ENCODE peak calls at places on chromosomes 11 and 22, in seven cellular contexts. One of them, this sample, is unnamed. For H3K4me1, the result is how much of the 10 kb centered on the place peaks cover.

GRCh38 chr11:67045314-67045713 is 11.3 kb upstream of the RHOD start:
- DNase-seq in naive thymus-derived CD4-positive, alpha-beta T cell: no peak
- DNase-seq in effector memory CD4-positive, alpha-beta T cell: no peak
- DNase-seq in cardiac muscle cell: no peak
- DNase-seq in left ventricle myocardium inferior: no peak
- DNase-seq in heart right ventricle: no peak
- DNase-seq in neural progenitor cell: no peak
- DNase-seq in this sample: no peak

GRCh38 chr11:129211397-129211796 is 19.3 kb upstream of the ARHGAP32 start:
- DNase-seq in naive thymus-derived CD4-positive, alpha-beta T cell: no peak
- DNase-seq in left ventricle myocardium inferior: no peak
- DNase-seq in neural progenitor cell: no peak
- DNase-seq in heart right ventricle: no peak
- DNase-seq in cardiac muscle cell: no peak
- DNase-seq in effector memory CD4-positive, alpha-beta T cell: no peak
- DNase-seq in this sample: no peak

GRCh38 chr11:69985654-69986420 is 92.3 kb upstream of the ANO1 start:
- DNase-seq in effector memory CD4-positive, alpha-beta T cell: no peak
- DNase-seq in left ventricle myocardium inferior: no peak
- DNase-seq in cardiac muscle cell: peak
- DNase-seq in naive thymus-derived CD4-positive, alpha-beta T cell: no peak
- DNase-seq in heart right ventricle: no peak
- DNase-seq in neural progenitor cell: peak
- DNase-seq in this sample: no peak

GRCh38 chr11:1765871-1766718 is 2.4 kb upstream of the CTSD start:
- DNase-seq in cardiac muscle cell: no peak
- DNase-seq in naive thymus-derived CD4-positive, alpha-beta T cell: no peak
- DNase-seq in effector memory CD4-positive, alpha-beta T cell: no peak
- DNase-seq in neural progenitor cell: peak
- DNase-seq in left ventricle myocardium inferior: no peak
- DNase-seq in heart right ventricle: no peak
- DNase-seq in this sample: no peak

GRCh38 chr11:17939542-17939941 is 73.3 kb downstream of the SERGEF start:
- DNase-seq in neural progenitor cell: no peak
- DNase-seq in effector memory CD4-positive, alpha-beta T cell: no peak
- DNase-seq in naive thymus-derived CD4-positive, alpha-beta T cell: no peak
- DNase-seq in cardiac muscle cell: no peak
- DNase-seq in left ventricle myocardium inferior: peak
- DNase-seq in heart right ventricle: no peak
- DNase-seq in this sample: no peak

GRCh38 chr11:88508808-88509581 is 171.5 kb upstream of the CTSC start:
- DNase-seq in neural progenitor cell: peak
- DNase-seq in left ventricle myocardium inferior: peak
- DNase-seq in naive thymus-derived CD4-positive, alpha-beta T cell: peak
- DNase-seq in heart right ventricle: no peak
- DNase-seq in cardiac muscle cell: peak
- DNase-seq in effector memory CD4-positive, alpha-beta T cell: no peak
- DNase-seq in this sample: no peak

GRCh38 chr22:42273855-42274451 is 3.5 kb upstream of the TCF20 start:
- DNase-seq in effector memory CD4-positive, alpha-beta T cell: no peak
- DNase-seq in cardiac muscle cell: peak
- DNase-seq in heart right ventricle: no peak
- DNase-seq in naive thymus-derived CD4-positive, alpha-beta T cell: no peak
- DNase-seq in left ventricle myocardium inferior: no peak
- DNase-seq in neural progenitor cell: peak
- DNase-seq in this sample: no peak

GRCh38 chr11:76735841-76736240 is 47.3 kb upstream of the TSKU start:
- DNase-seq in neural progenitor cell: no peak
- DNase-seq in effector memory CD4-positive, alpha-beta T cell: no peak
- DNase-seq in naive thymus-derived CD4-positive, alpha-beta T cell: no peak
- DNase-seq in left ventricle myocardium inferior: no peak
- DNase-seq in heart right ventricle: no peak
- DNase-seq in cardiac muscle cell: no peak
- DNase-seq in this sample: no peak

GRCh38 chr11:65868907-65869306 is 3.7 kb downstream of the EFEMP2 start:
- DNase-seq in left ventricle myocardium inferior: no peak
- DNase-seq in naive thymus-derived CD4-positive, alpha-beta T cell: no peak
- DNase-seq in effector memory CD4-positive, alpha-beta T cell: no peak
- DNase-seq in cardiac muscle cell: no peak
- DNase-seq in neural progenitor cell: no peak
- DNase-seq in heart right ventricle: no peak
- DNase-seq in this sample: no peak

GRCh38 chr22:44535362-44536095 is 37.5 kb upstream of the RTL6 start:
- DNase-seq in neural progenitor cell: no peak
- DNase-seq in cardiac muscle cell: no peak
- DNase-seq in naive thymus-derived CD4-positive, alpha-beta T cell: no peak
- DNase-seq in left ventricle myocardium inferior: no peak
- DNase-seq in effector memory CD4-positive, alpha-beta T cell: no peak
- DNase-seq in heart right ventricle: no peak
- DNase-seq in this sample: no peak

GRCh38 chr11:18368236-18368635 is 26.1 kb upstream of the LDHA start:
- DNase-seq in naive thymus-derived CD4-positive, alpha-beta T cell: no peak
- DNase-seq in left ventricle myocardium inferior: no peak
- DNase-seq in cardiac muscle cell: no peak
- DNase-seq in neural progenitor cell: no peak
- DNase-seq in effector memory CD4-positive, alpha-beta T cell: no peak
- DNase-seq in heart right ventricle: no peak
- DNase-seq in this sample: no peak

GRCh38 chr11:117490911-117491310 is 163.3 kb downstream of the CEP164 start:
- DNase-seq in naive thymus-derived CD4-positive, alpha-beta T cell: no peak
- DNase-seq in cardiac muscle cell: no peak
- DNase-seq in effector memory CD4-positive, alpha-beta T cell: no peak
- DNase-seq in heart right ventricle: no peak
- DNase-seq in left ventricle myocardium inferior: no peak
- DNase-seq in neural progenitor cell: no peak
- DNase-seq in this sample: no peak

GRCh38 chr11:21142007-21142406 is 472.6 kb downstream of the NELL1 start:
- DNase-seq in neural progenitor cell: peak
- DNase-seq in effector memory CD4-positive, alpha-beta T cell: no peak
- DNase-seq in left ventricle myocardium inferior: no peak
- DNase-seq in cardiac muscle cell: peak
- DNase-seq in naive thymus-derived CD4-positive, alpha-beta T cell: no peak
- DNase-seq in heart right ventricle: no peak
- DNase-seq in this sample: peak

GRCh38 chr11:126080206-126080941 is 17.7 kb upstream of the CDON start:
- DNase-seq in heart right ventricle: no peak
- DNase-seq in neural progenitor cell: peak
- DNase-seq in naive thymus-derived CD4-positive, alpha-beta T cell: no peak
- DNase-seq in left ventricle myocardium inferior: no peak
- DNase-seq in cardiac muscle cell: no peak
- DNase-seq in effector memory CD4-positive, alpha-beta T cell: no peak
- DNase-seq in this sample: no peak

GRCh38 chr11:45653277-45653676 is 12.1 kb downstream of the CHST1 start:
- DNase-seq in cardiac muscle cell: no peak
- DNase-seq in heart right ventricle: no peak
- DNase-seq in effector memory CD4-positive, alpha-beta T cell: no peak
- DNase-seq in naive thymus-derived CD4-positive, alpha-beta T cell: no peak
- DNase-seq in neural progenitor cell: peak
- DNase-seq in left ventricle myocardium inferior: no peak
- DNase-seq in this sample: no peak

GRCh38 chr22:49535527-49536125 is 292.0 kb downstream of the BRD1 start:
- DNase-seq in heart right ventricle: no peak
- DNase-seq in naive thymus-derived CD4-positive, alpha-beta T cell: no peak
- DNase-seq in left ventricle myocardium inferior: no peak
- DNase-seq in effector memory CD4-positive, alpha-beta T cell: no peak
- DNase-seq in cardiac muscle cell: no peak
- DNase-seq in neural progenitor cell: no peak
- DNase-seq in this sample: no peak

GRCh38 chr11:70210051-70210501 is 7.0 kb downstream of the FADD start:
- DNase-seq in neural progenitor cell: no peak
- DNase-seq in left ventricle myocardium inferior: no peak
- DNase-seq in effector memory CD4-positive, alpha-beta T cell: no peak
- DNase-seq in heart right ventricle: no peak
- DNase-seq in cardiac muscle cell: no peak
- DNase-seq in naive thymus-derived CD4-positive, alpha-beta T cell: no peak
- DNase-seq in this sample: peak

GRCh38 chr11:124900464-124900863 is 2.8 kb upstream of the ROBO4 start:
- DNase-seq in effector memory CD4-positive, alpha-beta T cell: no peak
- DNase-seq in left ventricle myocardium inferior: no peak
- DNase-seq in cardiac muscle cell: no peak
- DNase-seq in heart right ventricle: peak
- DNase-seq in naive thymus-derived CD4-positive, alpha-beta T cell: no peak
- DNase-seq in neural progenitor cell: no peak
- DNase-seq in this sample: no peak

GRCh38 chr22:43945632-43946390 is 9.4 kb upstream of the SAMM50 start:
- DNase-seq in heart right ventricle: peak
- DNase-seq in cardiac muscle cell: peak
- DNase-seq in neural progenitor cell: peak
- DNase-seq in effector memory CD4-positive, alpha-beta T cell: peak
- DNase-seq in left ventricle myocardium inferior: peak
- DNase-seq in naive thymus-derived CD4-positive, alpha-beta T cell: peak
- DNase-seq in this sample: peak

GRCh38 chr11:31487848-31488247 is 21.6 kb downstream of the IMMP1L start:
- DNase-seq in effector memory CD4-positive, alpha-beta T cell: no peak
- DNase-seq in left ventricle myocardium inferior: no peak
- DNase-seq in neural progenitor cell: peak
- DNase-seq in naive thymus-derived CD4-positive, alpha-beta T cell: no peak
- DNase-seq in cardiac muscle cell: peak
- DNase-seq in heart right ventricle: no peak
- DNase-seq in this sample: peak

GRCh38 chr11:87092159-87092558 is 54.4 kb downstream of the TMEM135 start:
- DNase-seq in heart right ventricle: no peak
- DNase-seq in neural progenitor cell: no peak
- DNase-seq in effector memory CD4-positive, alpha-beta T cell: no peak
- DNase-seq in left ventricle myocardium inferior: no peak
- DNase-seq in cardiac muscle cell: no peak
- DNase-seq in naive thymus-derived CD4-positive, alpha-beta T cell: no peak
- DNase-seq in this sample: no peak

GRCh38 chr22:29870574-29870973 is 12.4 kb upstream of the MTMR3 start:
- DNase-seq in heart right ventricle: no peak
- DNase-seq in left ventricle myocardium inferior: no peak
- DNase-seq in cardiac muscle cell: no peak
- DNase-seq in naive thymus-derived CD4-positive, alpha-beta T cell: no peak
- DNase-seq in neural progenitor cell: no peak
- DNase-seq in effector memory CD4-positive, alpha-beta T cell: no peak
- DNase-seq in this sample: no peak

GRCh38 chr22:29310863-29311339 is 4.5 kb downstream of the GAS2L1 start:
- DNase-seq in naive thymus-derived CD4-positive, alpha-beta T cell: peak
- DNase-seq in left ventricle myocardium inferior: peak
- DNase-seq in heart right ventricle: peak
- DNase-seq in cardiac muscle cell: no peak
- DNase-seq in neural progenitor cell: peak
- DNase-seq in effector memory CD4-positive, alpha-beta T cell: peak
- DNase-seq in this sample: peak

GRCh38 chr11:45674481-45675190 is 9.2 kb upstream of the CHST1 start:
- DNase-seq in effector memory CD4-positive, alpha-beta T cell: no peak
- DNase-seq in naive thymus-derived CD4-positive, alpha-beta T cell: no peak
- DNase-seq in cardiac muscle cell: no peak
- DNase-seq in left ventricle myocardium inferior: no peak
- DNase-seq in heart right ventricle: no peak
- DNase-seq in neural progenitor cell: no peak
- DNase-seq in this sample: no peak

GRCh38 chr11:11916981-11917399 is 75.2 kb downstream of the USP47 start:
- DNase-seq in left ventricle myocardium inferior: no peak
- DNase-seq in effector memory CD4-positive, alpha-beta T cell: no peak
- DNase-seq in cardiac muscle cell: no peak
- DNase-seq in naive thymus-derived CD4-positive, alpha-beta T cell: no peak
- DNase-seq in neural progenitor cell: peak
- DNase-seq in heart right ventricle: no peak
- DNase-seq in this sample: no peak

GRCh38 chr11:17607572-17608570 is 60.8 kb downstream of the OTOG start:
- DNase-seq in cardiac muscle cell: no peak
- DNase-seq in heart right ventricle: no peak
- DNase-seq in left ventricle myocardium inferior: no peak
- DNase-seq in neural progenitor cell: no peak
- DNase-seq in naive thymus-derived CD4-positive, alpha-beta T cell: no peak
- DNase-seq in effector memory CD4-positive, alpha-beta T cell: no peak
- DNase-seq in this sample: no peak

GRCh38 chr11:75639752-75640151 is 29.1 kb downstream of the MAP6 start:
- DNase-seq in cardiac muscle cell: peak
- DNase-seq in naive thymus-derived CD4-positive, alpha-beta T cell: no peak
- DNase-seq in neural progenitor cell: peak
- DNase-seq in left ventricle myocardium inferior: peak
- DNase-seq in heart right ventricle: peak
- DNase-seq in effector memory CD4-positive, alpha-beta T cell: no peak
- DNase-seq in this sample: no peak

GRCh38 chr11:78715639-78716311 is 141.1 kb upstream of the NARS2 start:
- DNase-seq in cardiac muscle cell: peak
- DNase-seq in left ventricle myocardium inferior: no peak
- DNase-seq in heart right ventricle: no peak
- DNase-seq in neural progenitor cell: peak
- DNase-seq in naive thymus-derived CD4-positive, alpha-beta T cell: peak
- DNase-seq in effector memory CD4-positive, alpha-beta T cell: no peak
- DNase-seq in this sample: peak

GRCh38 chr22:31872209-31872608 is 72.1 kb upstream of the YWHAH start:
- DNase-seq in effector memory CD4-positive, alpha-beta T cell: no peak
- DNase-seq in naive thymus-derived CD4-positive, alpha-beta T cell: no peak
- DNase-seq in left ventricle myocardium inferior: no peak
- DNase-seq in neural progenitor cell: peak
- DNase-seq in cardiac muscle cell: no peak
- DNase-seq in heart right ventricle: no peak
- DNase-seq in this sample: no peak

GRCh38 chr11:77096591-77097019 is 6.0 kb upstream of the OMP start:
- DNase-seq in heart right ventricle: no peak
- DNase-seq in cardiac muscle cell: no peak
- DNase-seq in effector memory CD4-positive, alpha-beta T cell: no peak
- DNase-seq in left ventricle myocardium inferior: peak
- DNase-seq in naive thymus-derived CD4-positive, alpha-beta T cell: no peak
- DNase-seq in neural progenitor cell: no peak
- DNase-seq in this sample: no peak

GRCh38 chr22:27667121-27667843 is 134.3 kb downstream of the MN1 start:
- DNase-seq in effector memory CD4-positive, alpha-beta T cell: no peak
- DNase-seq in left ventricle myocardium inferior: no peak
- DNase-seq in neural progenitor cell: peak
- DNase-seq in heart right ventricle: peak
- DNase-seq in naive thymus-derived CD4-positive, alpha-beta T cell: no peak
- DNase-seq in cardiac muscle cell: peak
- DNase-seq in this sample: peak
- H3K4me1 ChIP-seq in effector memory CD4-positive, alpha-beta T cell: under half
- H3K4me1 ChIP-seq in left ventricle myocardium inferior: under half
- H3K4me1 ChIP-seq in neural progenitor cell: under half
- H3K4me1 ChIP-seq in heart right ventricle: under half
- H3K4me1 ChIP-seq in naive thymus-derived CD4-positive, alpha-beta T cell: under half
- H3K4me1 ChIP-seq in cardiac muscle cell: under half
- H3K4me1 ChIP-seq in this sample: under half

GRCh38 chr11:3132271-3132781 is 32.8 kb downstream of the OSBPL5 start:
- DNase-seq in naive thymus-derived CD4-positive, alpha-beta T cell: no peak
- DNase-seq in effector memory CD4-positive, alpha-beta T cell: no peak
- DNase-seq in heart right ventricle: no peak
- DNase-seq in neural progenitor cell: no peak
- DNase-seq in cardiac muscle cell: no peak
- DNase-seq in left ventricle myocardium inferior: peak
- DNase-seq in this sample: no peak
- H3K4me1 ChIP-seq in naive thymus-derived CD4-positive, alpha-beta T cell: under half
- H3K4me1 ChIP-seq in effector memory CD4-positive, alpha-beta T cell: under half
- H3K4me1 ChIP-seq in heart right ventricle: under half
- H3K4me1 ChIP-seq in neural progenitor cell: under half
- H3K4me1 ChIP-seq in cardiac muscle cell: under half
- H3K4me1 ChIP-seq in left ventricle myocardium inferior: under half
- H3K4me1 ChIP-seq in this sample: under half

GRCh38 chr22:24445481-24446290 is 18.3 kb downstream of the ADORA2A start:
- DNase-seq in left ventricle myocardium inferior: no peak
- DNase-seq in cardiac muscle cell: no peak
- DNase-seq in effector memory CD4-positive, alpha-beta T cell: no peak
- DNase-seq in heart right ventricle: no peak
- DNase-seq in naive thymus-derived CD4-positive, alpha-beta T cell: no peak
- DNase-seq in neural progenitor cell: peak
- DNase-seq in this sample: no peak
- H3K4me1 ChIP-seq in left ventricle myocardium inferior: half or more
- H3K4me1 ChIP-seq in cardiac muscle cell: under half
- H3K4me1 ChIP-seq in effector memory CD4-positive, alpha-beta T cell: under half
- H3K4me1 ChIP-seq in heart right ventricle: under half
- H3K4me1 ChIP-seq in naive thymus-derived CD4-positive, alpha-beta T cell: under half
- H3K4me1 ChIP-seq in neural progenitor cell: under half
- H3K4me1 ChIP-seq in this sample: under half

GRCh38 chr22:24992946-24993345 is 40.4 kb downstream of the KIAA1671 start:
- DNase-seq in effector memory CD4-positive, alpha-beta T cell: no peak
- DNase-seq in left ventricle myocardium inferior: no peak
- DNase-seq in naive thymus-derived CD4-positive, alpha-beta T cell: no peak
- DNase-seq in cardiac muscle cell: no peak
- DNase-seq in heart right ventricle: no peak
- DNase-seq in neural progenitor cell: no peak
- DNase-seq in this sample: no peak
- H3K4me1 ChIP-seq in effector memory CD4-positive, alpha-beta T cell: under half
- H3K4me1 ChIP-seq in left ventricle myocardium inferior: half or more
- H3K4me1 ChIP-seq in naive thymus-derived CD4-positive, alpha-beta T cell: under half
- H3K4me1 ChIP-seq in cardiac muscle cell: under half
- H3K4me1 ChIP-seq in heart right ventricle: half or more
- H3K4me1 ChIP-seq in neural progenitor cell: under half
- H3K4me1 ChIP-seq in this sample: under half

This sample was measured in HAP-1.